ENCODE peak calls at places on chromosomes 11 and 22, in five cellular contexts. W, J, H, Q and B are unnamed samples.

GRCh38 chr11:79150966-79151365 is 289.9 kb downstream of the TENM4 start:
- DNase-seq in W (no peak), J (no peak), H (no peak), Q (no peak), B (no peak)

GRCh38 chr11:35905901-35906661 is 37.8 kb upstream of the LDLRAD3 start:
- DNase-seq in W (no peak), J (no peak), H (no peak), Q (peak; percentile 27), B (no peak)

GRCh38 chr11:534592-535518 is 521 bp downstream of the HRAS start:
- DNase-seq in W (peak; percentile 44), J (no peak), H (peak; percentile 25), Q (peak; percentile 87), B (no peak)

GRCh38 chr11:111417011-111417765 is 38.1 kb upstream of the POU2AF1 start:
- DNase-seq in W (no peak), J (no peak), H (no peak), Q (no peak), B (no peak)

GRCh38 chr11:66133216-66133775 is 63.2 kb downstream of the PACS1 start:
- DNase-seq in W (no peak), J (no peak), H (no peak), Q (no peak), B (no peak)

GRCh38 chr22:20867179-20868099 is 8.6 kb downstream of the SNAP29 start:
- DNase-seq in W (peak; percentile 67), J (peak; percentile 27), H (peak; percentile 31), Q (no peak), B (no peak)

GRCh38 chr11:47121731-47122130 is 54.9 kb downstream of the ARFGAP2 start:
- DNase-seq in W (no peak), J (no peak), H (no peak), Q (no peak), B (no peak)

GRCh38 chr11:69791266-69791665 is 16.1 kb upstream of the FGF4 start:
- DNase-seq in W (peak; percentile 84), J (no peak), H (no peak), Q (no peak), B (no peak)

GRCh38 chr11:45091563-45092392 is 54.7 kb upstream of the PRDM11 start:
- DNase-seq in W (no peak), J (no peak), H (peak; percentile 49), Q (no peak), B (peak; percentile 45)

GRCh38 chr11:96112192-96113099 is 188.5 kb upstream of the MTMR2 start:
- DNase-seq in W (no peak), J (no peak), H (no peak), Q (no peak), B (no peak)
- H3K4me3 ChIP-seq in W (no peak overlapping the region), J (no peak overlapping the region), H (no peak overlapping the region), Q (no peak overlapping the region), B (no peak overlapping the region)

GRCh38 chr11:67629386-67630229 is at the start of gene NUDT8:
- DNase-seq in W (peak; percentile 92), J (peak; percentile 84), H (peak; percentile 91), Q (peak; percentile 70), B (no peak)

GRCh38 chr11:67627788-67628624 is 1.7 kb downstream of the NUDT8 start:
- DNase-seq in W (no peak), J (no peak), H (no peak), Q (no peak), B (no peak)

GRCh38 chr11:67628710-67629385 is 889 bp downstream of the NUDT8 start:
- DNase-seq in W (no peak), J (no peak), H (no peak), Q (no peak), B (no peak)

GRCh38 chr11:67627394-67627787 is 2.3 kb downstream of the NUDT8 start:
- DNase-seq in W (no peak), J (no peak), H (no peak), Q (no peak), B (no peak)

GRCh38 chr11:67626970-67627369 is 2.8 kb downstream of the NUDT8 start:
- DNase-seq in W (no peak), J (no peak), H (no peak), Q (no peak), B (no peak)
- H3K27ac ChIP-seq in W (no peak overlapping the region), J (peak overlapping the region; percentile 63), H (peak overlapping the region; percentile 74), Q (no peak overlapping the region), B (no peak overlapping the region)

GRCh38 chr11:94835571-94835970 is 67.4 kb downstream of the AMOTL1 start:
- DNase-seq in W (no peak), J (no peak), H (no peak), Q (no peak), B (no peak)

GRCh38 chr11:94838027-94838610 is 70.0 kb downstream of the AMOTL1 start:
- DNase-seq in W (no peak), J (no peak), H (no peak), Q (peak; percentile 26), B (no peak)

GRCh38 chr11:94844031-94844430 is 75.9 kb downstream of the AMOTL1 start:
- DNase-seq in W (no peak), J (no peak), H (no peak), Q (no peak), B (no peak)

GRCh38 chr11:94837317-94837716 is 69.2 kb downstream of the AMOTL1 start:
- DNase-seq in W (no peak), J (no peak), H (peak; percentile 85), Q (no peak), B (no peak)

GRCh38 chr11:94840209-94840608 is 72.1 kb downstream of the AMOTL1 start:
- DNase-seq in W (no peak), J (no peak), H (no peak), Q (no peak), B (no peak)
- H3K36me3 ChIP-seq in W (no peaks in the 10 kb centered on the region), J (peaks cover 92% of the 10 kb centered on the region), H (no peaks in the 10 kb centered on the region), Q (no peaks in the 10 kb centered on the region), B (no peaks in the 10 kb centered on the region)

GRCh38 chr11:6630632-6631291 is 11.5 kb upstream of the TPP1 start:
- DNase-seq in W (no peak), J (no peak), H (no peak), Q (no peak), B (no peak)
- H3K4me3 ChIP-seq in W (no peak overlapping the region), J (peak overlapping the region; percentile 80), H (peak overlapping the region; percentile 12), Q (peak overlapping the region; percentile 16), B (peak overlapping the region; percentile 22)

GRCh38 chr22:38870791-38871359 is 1.1 kb downstream of the CBX6 start:
- DNase-seq in W (no peak), J (no peak), H (no peak), Q (no peak), B (no peak)
- H3K27ac ChIP-seq in W (peak overlapping the region; percentile 39), J (peak overlapping the region; percentile 75), H (peak overlapping the region; percentile 79), Q (peak overlapping the region; percentile 80), B (no peak overlapping the region)